ENCODE peak calls at places on chromosomes 4 and X, in ten cellular contexts. V, R, F, U, G, N, A, S, X and J are unnamed samples.

GRCh38 chrX:148161661-148162060 is 180.5 kb downstream of the FMR1NB start:
- DNase-seq in V (no peak), R (no peak), F (no peak), U (no peak), G (no peak), N (no peak), A (no peak), S (no peak), X (no peak), J (no peak)

GRCh38 chrX:15496809-15497208 is 3.7 kb upstream of the PIR start:
- DNase-seq in V (no peak), R (no peak), F (no peak), U (no peak), G (no peak), N (no peak), A (no peak), S (no peak), X (no peak), J (no peak)

GRCh38 chr4:83219344-83219990 is 65.1 kb downstream of the COQ2 start:
- DNase-seq in V (no peak), R (no peak), F (peak), U (no peak), G (no peak), N (no peak), A (no peak), S (peak), X (peak), J (no peak)

GRCh38 chrX:136030357-136031225 is 45.4 kb downstream of the SLC9A6 start:
- DNase-seq in V (no peak), R (peak), F (no peak), U (no peak), G (no peak), N (no peak), A (peak), S (peak), X (no peak), J (no peak)

GRCh38 chr4:29151584-29151983 is 1568.6 kb upstream of the PCDH7 start:
- DNase-seq in V (no peak), R (no peak), F (no peak), U (no peak), G (no peak), N (no peak), A (no peak), S (peak), X (no peak), J (no peak)

GRCh38 chr4:175109933-175110332 is 191.8 kb downstream of the ADAM29 start:
- DNase-seq in V (no peak), R (no peak), F (no peak), U (no peak), G (no peak), N (peak), A (no peak), S (no peak), X (no peak), J (no peak)

GRCh38 chr4:52241916-52242315 is 190.8 kb downstream of the SPATA18 start:
- DNase-seq in V (no peak), R (no peak), F (no peak), U (no peak), G (no peak), N (no peak), A (no peak), S (no peak), X (no peak), J (no peak)

GRCh38 chr4:169398294-169398693 is 127.5 kb upstream of the SH3RF1 start:
- DNase-seq in V (no peak), R (no peak), F (no peak), U (no peak), G (no peak), N (no peak), A (peak), S (peak), X (no peak), J (no peak)

GRCh38 chr4:15398001-15398400 is 29.8 kb upstream of the C1QTNF7 start:
- DNase-seq in V (no peak), R (no peak), F (no peak), U (no peak), G (no peak), N (no peak), A (no peak), S (peak), X (no peak), J (no peak)

GRCh38 chr4:137660211-137660610 is 127.9 kb upstream of the PCDH18 start:
- DNase-seq in V (no peak), R (no peak), F (no peak), U (no peak), G (no peak), N (no peak), A (no peak), S (peak), X (no peak), J (no peak)

GRCh38 chr4:54316139-54316538 is 87.0 kb downstream of the PDGFRA start:
- DNase-seq in V (no peak), R (peak), F (no peak), U (no peak), G (no peak), N (no peak), A (no peak), S (no peak), X (no peak), J (no peak)

GRCh38 chrX:27276751-27277150 is 186.4 kb downstream of the PPP4R3C start:
- DNase-seq in V (no peak), R (no peak), F (no peak), U (no peak), G (no peak), N (no peak), A (no peak), S (no peak), X (no peak), J (no peak)

GRCh38 chrX:1316527-1316926 is 20.1 kb upstream of the IL3RA start:
- DNase-seq in V (peak), R (peak), F (no peak), U (no peak), G (no peak), N (no peak), A (no peak), S (no peak), X (peak), J (peak)

GRCh38 chr4:147640331-147640730 is 23.1 kb downstream of the TMEM184C start:
- DNase-seq in V (no peak), R (no peak), F (no peak), U (no peak), G (no peak), N (no peak), A (no peak), S (peak), X (no peak), J (no peak)

GRCh38 chr4:170089274-170089742 is 448 bp downstream of the AADAT start:
- DNase-seq in V (peak), R (peak), F (no peak), U (peak), G (peak), N (peak), A (no peak), S (peak), X (no peak), J (no peak)

GRCh38 chr4:46270986-46271596 is 118.8 kb downstream of the GABRA2 start:
- DNase-seq in V (peak), R (peak), F (no peak), U (no peak), G (no peak), N (peak), A (no peak), S (no peak), X (no peak), J (peak)

GRCh38 chrX:124726881-124727280 is 380.5 kb downstream of the SH2D1A start:
- DNase-seq in V (no peak), R (no peak), F (no peak), U (no peak), G (no peak), N (no peak), A (no peak), S (no peak), X (no peak), J (no peak)

GRCh38 chrX:149569770-149570169 is 17.5 kb downstream of the MAGEA9B start:
- DNase-seq in V (no peak), R (no peak), F (no peak), U (no peak), G (no peak), N (no peak), A (no peak), S (no peak), X (peak), J (no peak)

GRCh38 chrX:48460031-48460430 is 10.0 kb downstream of the SLC38A5 start:
- DNase-seq in V (no peak), R (no peak), F (no peak), U (no peak), G (no peak), N (no peak), A (no peak), S (no peak), X (no peak), J (no peak)

GRCh38 chrX:19791562-19791961 is 95.8 kb downstream of the SH3KBP1 start:
- DNase-seq in V (no peak), R (no peak), F (no peak), U (no peak), G (no peak), N (no peak), A (no peak), S (peak), X (peak), J (peak)

GRCh38 chrX:19554786-19555185 is 39.5 kb upstream of the MAP3K15 start:
- DNase-seq in V (peak), R (no peak), F (no peak), U (no peak), G (no peak), N (no peak), A (no peak), S (peak), X (peak), J (no peak)

GRCh38 chr4:120921456-120922389 is 803 bp downstream of the PRDM5 start:
- DNase-seq in V (no peak), R (peak), F (no peak), U (peak), G (peak), N (peak), A (no peak), S (peak), X (peak), J (no peak)

GRCh38 chr4:13496605-13497004 is 12.5 kb upstream of the RAB28 start:
- DNase-seq in V (no peak), R (no peak), F (no peak), U (no peak), G (no peak), N (no peak), A (no peak), S (no peak), X (no peak), J (peak)

GRCh38 chr4:12844111-12844510 is 640.0 kb downstream of the RAB28 start:
- DNase-seq in V (no peak), R (no peak), F (no peak), U (no peak), G (no peak), N (no peak), A (no peak), S (peak), X (no peak), J (no peak)

GRCh38 chr4:136713140-136713539 is 819.2 kb downstream of the PCDH18 start:
- DNase-seq in V (no peak), R (peak), F (no peak), U (no peak), G (no peak), N (no peak), A (no peak), S (peak), X (no peak), J (no peak)

GRCh38 chr4:47373174-47373573 is 90.3 kb downstream of the COMMD8 start:
- DNase-seq in V (no peak), R (no peak), F (no peak), U (no peak), G (no peak), N (no peak), A (no peak), S (no peak), X (no peak), J (peak)